ENCODE peak calls at places on chromosomes 13 and 19, in ten cellular contexts. U, F, A, T, K, P, J, E, L and S are unnamed samples.
A peak's percentile ranks its signal among the peaks of the same experiment; 100 is the strongest.

GRCh38 chr13:40094056-40094455 is 438.6 kb downstream of the COG6 start:
- DNase-seq in T (no peak), K (no peak), L (no peak), A (no peak), J (no peak), U (no peak), F (no peak), E (no peak), P (no peak), S (no peak)

GRCh38 chr13:114319441-114319871 is 5.2 kb downstream of the CHAMP1 start:
- DNase-seq in F (no peak), T (no peak), L (no peak), J (no peak), A (peak; percentile 71), U (no peak), P (no peak), K (peak; percentile 85), E (peak; percentile 58), S (no peak)

GRCh38 chr13:30865131-30866009 is 40.7 kb upstream of the MEDAG start:
- DNase-seq in L (peak; percentile 39), P (peak; percentile 69), E (peak; percentile 95), K (peak; percentile 91), F (peak; percentile 75), T (peak; percentile 86), J (peak; percentile 64), U (peak; percentile 13), A (peak; percentile 96), S (peak; percentile 87)

GRCh38 chr13:111658150-111659100 is 338.0 kb downstream of the TEX29 start:
- DNase-seq in J (no peak), P (no peak), F (no peak), L (no peak), K (no peak), E (no peak), A (no peak), U (no peak), T (no peak), S (no peak)

GRCh38 chr13:99993660-99994455 is 12.3 kb downstream of the ZIC2 start:
- DNase-seq in K (no peak), J (no peak), U (no peak), L (no peak), F (no peak), T (no peak), E (no peak), P (no peak), A (peak; percentile 54), S (no peak)

GRCh38 chr19:3434630-3435553 is 45.4 kb downstream of the SMIM24 start:
- DNase-seq in U (peak; percentile 84), E (peak; percentile 97), K (peak; percentile 88), A (peak; percentile 96), J (peak; percentile 89), F (peak; percentile 95), T (peak; percentile 98), P (peak; percentile 87), L (peak; percentile 99), S (peak; percentile 97)

GRCh38 chr13:60143775-60144174 is 20.0 kb downstream of the DIAPH3 start:
- DNase-seq in F (no peak), E (peak; percentile 26), L (no peak), T (no peak), U (no peak), K (no peak), P (no peak), A (no peak), J (no peak), S (no peak)

GRCh38 chr13:59399513-59399912 is 764.2 kb downstream of the DIAPH3 start:
- DNase-seq in F (no peak), A (no peak), T (no peak), P (no peak), U (no peak), E (no peak), J (no peak), K (no peak), L (no peak), S (no peak)

GRCh38 chr19:34474233-34474989 is 7.1 kb upstream of the WTIP start:
- DNase-seq in J (no peak), K (no peak), F (no peak), U (no peak), T (no peak), E (peak; percentile 16), P (no peak), L (no peak), A (no peak), S (no peak)

GRCh38 chr13:43698743-43699142 is 88.0 kb downstream of the ENOX1 start:
- DNase-seq in P (no peak), A (peak; percentile 78), F (no peak), U (no peak), T (no peak), K (peak; percentile 16), E (peak; percentile 67), L (no peak), J (no peak), S (no peak)

GRCh38 chr13:24159921-24160324 is 597 bp upstream of the SPATA13 start:
- DNase-seq in U (no peak), J (no peak), P (no peak), A (no peak), E (no peak), K (no peak), T (no peak), F (no peak), L (no peak), S (no peak)

GRCh38 chr13:46523972-46524737 is 28.8 kb upstream of the LRCH1 start:
- DNase-seq in L (no peak), P (no peak), A (no peak), K (no peak), U (no peak), F (no peak), E (peak; percentile 84), T (no peak), J (no peak), S (no peak)

GRCh38 chr19:48962029-48962848 is 2.9 kb upstream of the FTL start:
- DNase-seq in E (peak; percentile 33), L (peak; percentile 80), A (no peak), U (no peak), P (peak; percentile 44), T (peak; percentile 78), K (no peak), F (peak; percentile 79), J (peak; percentile 88), S (peak; percentile 77)

GRCh38 chr19:15115080-15115479 is 7.9 kb downstream of the SYDE1 start:
- DNase-seq in K (no peak), F (peak; percentile 43), A (peak; percentile 44), J (no peak), U (no peak), L (no peak), T (peak; percentile 90), E (peak; percentile 68), P (peak; percentile 48), S (peak; percentile 75)

GRCh38 chr19:45515807-45516401 is 8.6 kb downstream of the VASP start:
- DNase-seq in J (no peak), K (no peak), F (no peak), A (no peak), L (no peak), P (no peak), E (no peak), U (no peak), T (no peak), S (no peak)
- H3K4me3 ChIP-seq in J (no peak overlapping the region), K (no peak overlapping the region), F (no peak overlapping the region), A (no peak overlapping the region), L (no peak overlapping the region), P (no peak overlapping the region), E (no peak overlapping the region), U (no peak overlapping the region), T (no peak overlapping the region), S (no peak overlapping the region)

GRCh38 chr13:79810671-79811070 is 329.7 kb downstream of the NDFIP2 start:
- DNase-seq in T (no peak), J (peak; percentile 4), U (no peak), E (peak; percentile 62), K (peak; percentile 15), F (no peak), L (no peak), A (peak; percentile 61), P (no peak), S (no peak)
- H3K4me3 ChIP-seq in T (no peak overlapping the region), J (no peak overlapping the region), U (no peak overlapping the region), E (no peak overlapping the region), K (no peak overlapping the region), F (no peak overlapping the region), L (no peak overlapping the region), A (no peak overlapping the region), P (no peak overlapping the region), S (no peak overlapping the region)

GRCh38 chr19:47779524-47780214 is 1.2 kb downstream of the SELENOW start:
- DNase-seq in E (no peak), P (peak; percentile 45), F (peak; percentile 58), T (peak; percentile 77), K (no peak), L (no peak), U (no peak), J (no peak), A (no peak), S (peak; percentile 75)

GRCh38 chr19:47778089-47778953 is at the start of gene SELENOW:
- DNase-seq in L (peak; percentile 86), A (peak; percentile 77), P (peak; percentile 65), E (peak; percentile 65), T (peak; percentile 90), K (peak; percentile 27), F (peak; percentile 83), J (peak; percentile 90), U (no peak), S (peak; percentile 79)

GRCh38 chr19:47778954-47779351 is 450 bp downstream of the SELENOW start:
- DNase-seq in P (peak; percentile 33), F (no peak), A (peak; percentile 14), T (no peak), U (no peak), K (no peak), J (no peak), L (no peak), E (no peak), S (peak; percentile 60)

GRCh38 chr19:47781590-47782318 is 3.3 kb downstream of the SELENOW start:
- DNase-seq in U (no peak), J (no peak), F (peak; percentile 35), E (no peak), A (no peak), P (peak; percentile 71), T (no peak), K (no peak), L (no peak), S (peak; percentile 40)

DNA sequence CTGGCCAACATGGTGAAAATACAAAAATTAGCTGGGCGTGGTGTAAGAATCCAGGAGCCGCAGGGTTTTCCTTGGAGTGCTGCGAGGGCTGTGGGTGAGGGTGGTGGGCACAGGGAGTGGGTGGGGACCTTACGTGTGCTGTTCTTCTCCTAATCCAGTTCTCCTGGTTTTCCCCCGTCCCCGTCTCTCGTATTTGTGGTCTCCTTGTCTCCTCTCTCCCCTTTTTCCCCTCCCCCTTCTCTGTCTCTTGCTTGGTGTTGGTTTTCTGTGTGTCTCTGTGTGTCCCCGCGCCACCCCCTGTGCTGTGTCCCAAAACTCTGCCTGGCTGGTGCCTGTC is 1.7 kb downstream of the SELENOW start:
- DNase-seq in T (no peak), A (no peak), K (no peak), F (no peak), L (no peak), P (no peak), U (no peak), E (no peak), J (no peak), S (no peak)
- H3K4me3 ChIP-seq in T (peak overlapping the region; percentile 30), A (peak overlapping the region; percentile 95), K (peak overlapping the region; percentile 94), F (peak overlapping the region; percentile 91), L (no peak overlapping the region), P (peak overlapping the region; percentile 88), U (peak overlapping the region; percentile 97), E (peak overlapping the region; percentile 93), J (no peak overlapping the region), S (peak overlapping the region; percentile 93)

DNA sequence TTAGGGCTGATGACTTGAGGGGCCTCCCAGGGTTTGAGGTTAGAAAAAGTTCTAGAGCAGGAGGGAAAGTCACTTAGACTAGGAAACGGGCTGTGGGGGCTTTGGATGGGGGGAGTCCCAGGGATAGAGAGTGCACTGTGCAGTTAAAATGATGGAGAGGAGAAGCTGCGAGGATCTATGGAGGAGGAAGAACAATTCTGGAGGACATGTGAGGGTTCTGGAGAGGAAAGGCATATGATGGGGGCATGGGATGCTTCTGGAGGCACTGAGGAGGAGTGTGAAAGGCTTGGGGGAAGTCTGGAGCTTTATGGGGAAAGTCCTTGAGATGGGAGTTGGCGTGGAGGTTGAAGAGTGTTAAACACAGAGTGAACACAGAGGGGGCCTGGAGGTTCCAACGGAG is 2.2 kb downstream of the KCNC3 start:
- DNase-seq in K (no peak), F (no peak), E (no peak), P (no peak), J (no peak), U (no peak), A (no peak), L (no peak), T (no peak), S (no peak)
- H3K4me3 ChIP-seq in K (no peak overlapping the region), F (no peak overlapping the region), E (no peak overlapping the region), P (no peak overlapping the region), J (no peak overlapping the region), U (no peak overlapping the region), A (no peak overlapping the region), L (no peak overlapping the region), T (no peak overlapping the region), S (no peak overlapping the region)